ENCODE peak calls at places on chromosomes 4 and X, in seven cellular contexts. One of them, this sample, is unnamed.

GRCh38 chr4:144575181-144575580 is 70.8 kb upstream of the HHIP start:
- DNase-seq in NCI-H1105 treated with DMSO at 0.1 percent for 48 hours: peak; percentile 5
- DNase-seq in HS-5: no peak
- DNase-seq in CD8-positive, alpha-beta memory T cell: no peak
- DNase-seq in posterior vena cava: no peak
- DNase-seq in fibroblast of lung: no peak
- DNase-seq in CD14-positive monocyte: no peak
- DNase-seq in this sample: no peak

GRCh38 chr4:1759818-1760223 is 33.3 kb upstream of the FGFR3 start:
- DNase-seq in NCI-H1105 treated with DMSO at 0.1 percent for 48 hours: no peak
- DNase-seq in posterior vena cava: no peak
- DNase-seq in fibroblast of lung: no peak
- DNase-seq in CD14-positive monocyte: no peak
- DNase-seq in HS-5: no peak
- DNase-seq in CD8-positive, alpha-beta memory T cell: no peak
- DNase-seq in this sample: no peak

GRCh38 chr4:28287837-28288236 is 1427.2 kb downstream of the STIM2 start:
- DNase-seq in fibroblast of lung: peak; percentile 83
- DNase-seq in posterior vena cava: peak; percentile 78
- DNase-seq in NCI-H1105 treated with DMSO at 0.1 percent for 48 hours: no peak
- DNase-seq in CD8-positive, alpha-beta memory T cell: no peak
- DNase-seq in CD14-positive monocyte: no peak
- DNase-seq in HS-5: peak; percentile 98
- DNase-seq in this sample: peak; percentile 97

GRCh38 chr4:8303485-8304281 is 34.1 kb downstream of the HTRA3 start:
- DNase-seq in posterior vena cava: peak; percentile 62
- DNase-seq in HS-5: peak; percentile 73
- DNase-seq in CD14-positive monocyte: peak; percentile 53
- DNase-seq in fibroblast of lung: peak; percentile 90
- DNase-seq in CD8-positive, alpha-beta memory T cell: no peak
- DNase-seq in NCI-H1105 treated with DMSO at 0.1 percent for 48 hours: no peak
- DNase-seq in this sample: peak; percentile 39

GRCh38 chrX:132651411-132652086 is 162.7 kb upstream of the MBNL3 start:
- DNase-seq in HS-5: no peak
- DNase-seq in fibroblast of lung: peak; percentile 44
- DNase-seq in CD14-positive monocyte: no peak
- DNase-seq in posterior vena cava: no peak
- DNase-seq in CD8-positive, alpha-beta memory T cell: no peak
- DNase-seq in NCI-H1105 treated with DMSO at 0.1 percent for 48 hours: no peak
- DNase-seq in this sample: no peak

GRCh38 chr4:15004701-15005301 is 2.5 kb downstream of the CPEB2 start:
- DNase-seq in CD14-positive monocyte: peak; percentile 58
- DNase-seq in NCI-H1105 treated with DMSO at 0.1 percent for 48 hours: peak; percentile 17
- DNase-seq in CD8-positive, alpha-beta memory T cell: peak; percentile 49
- DNase-seq in posterior vena cava: peak; percentile 94
- DNase-seq in fibroblast of lung: peak; percentile 76
- DNase-seq in HS-5: no peak
- DNase-seq in this sample: peak; percentile 48

GRCh38 chrX:38347136-38347535 is 5.3 kb upstream of the OTC start:
- DNase-seq in HS-5: peak; percentile 46
- DNase-seq in CD14-positive monocyte: peak; percentile 65
- DNase-seq in posterior vena cava: no peak
- DNase-seq in NCI-H1105 treated with DMSO at 0.1 percent for 48 hours: no peak
- DNase-seq in CD8-positive, alpha-beta memory T cell: no peak
- DNase-seq in fibroblast of lung: peak; percentile 36
- DNase-seq in this sample: no peak

GRCh38 chr4:13907255-13907751 is 279.8 kb upstream of the BOD1L1 start:
- DNase-seq in CD8-positive, alpha-beta memory T cell: no peak
- DNase-seq in posterior vena cava: no peak
- DNase-seq in CD14-positive monocyte: no peak
- DNase-seq in NCI-H1105 treated with DMSO at 0.1 percent for 48 hours: no peak
- DNase-seq in HS-5: peak; percentile 92
- DNase-seq in fibroblast of lung: peak; percentile 97
- DNase-seq in this sample: peak; percentile 87

GRCh38 chr4:185644408-185644807 is 109.1 kb upstream of the PDLIM3 start:
- DNase-seq in CD14-positive monocyte: no peak
- DNase-seq in posterior vena cava: no peak
- DNase-seq in CD8-positive, alpha-beta memory T cell: no peak
- DNase-seq in HS-5: no peak
- DNase-seq in NCI-H1105 treated with DMSO at 0.1 percent for 48 hours: no peak
- DNase-seq in fibroblast of lung: no peak
- DNase-seq in this sample: no peak

GRCh38 chr4:107492566-107492965 is 227.5 kb downstream of the PAPSS1 start:
- DNase-seq in fibroblast of lung: no peak
- DNase-seq in HS-5: no peak
- DNase-seq in posterior vena cava: no peak
- DNase-seq in CD14-positive monocyte: no peak
- DNase-seq in NCI-H1105 treated with DMSO at 0.1 percent for 48 hours: no peak
- DNase-seq in CD8-positive, alpha-beta memory T cell: no peak
- DNase-seq in this sample: no peak

GRCh38 chr4:83083925-83084475 is 30.5 kb downstream of the PLAC8 start:
- DNase-seq in CD14-positive monocyte: no peak
- DNase-seq in CD8-positive, alpha-beta memory T cell: peak; percentile 82
- DNase-seq in NCI-H1105 treated with DMSO at 0.1 percent for 48 hours: no peak
- DNase-seq in posterior vena cava: no peak
- DNase-seq in HS-5: no peak
- DNase-seq in fibroblast of lung: no peak
- DNase-seq in this sample: no peak

GRCh38 chr4:102500371-102501175 is 586 bp upstream of the NFKB1 start:
- DNase-seq in fibroblast of lung: peak; percentile 58
- DNase-seq in CD8-positive, alpha-beta memory T cell: peak; percentile 66
- DNase-seq in posterior vena cava: peak; percentile 88
- DNase-seq in CD14-positive monocyte: no peak
- DNase-seq in NCI-H1105 treated with DMSO at 0.1 percent for 48 hours: peak; percentile 33
- DNase-seq in HS-5: peak; percentile 31
- DNase-seq in this sample: no peak

GRCh38 chrX:40864972-40865371 is 129.6 kb upstream of the MED14 start:
- DNase-seq in fibroblast of lung: peak; percentile 40
- DNase-seq in posterior vena cava: no peak
- DNase-seq in NCI-H1105 treated with DMSO at 0.1 percent for 48 hours: no peak
- DNase-seq in HS-5: no peak
- DNase-seq in CD14-positive monocyte: no peak
- DNase-seq in CD8-positive, alpha-beta memory T cell: no peak
- DNase-seq in this sample: peak; percentile 31

GRCh38 chr4:174882317-174882992 is 35.7 kb upstream of the ADAM29 start:
- DNase-seq in CD14-positive monocyte: no peak
- DNase-seq in fibroblast of lung: no peak
- DNase-seq in HS-5: no peak
- DNase-seq in CD8-positive, alpha-beta memory T cell: no peak
- DNase-seq in NCI-H1105 treated with DMSO at 0.1 percent for 48 hours: no peak
- DNase-seq in posterior vena cava: no peak
- DNase-seq in this sample: no peak

GRCh38 chr4:188955066-188955465 is 815.8 kb downstream of the TRIML1 start:
- DNase-seq in HS-5: no peak
- DNase-seq in CD14-positive monocyte: no peak
- DNase-seq in NCI-H1105 treated with DMSO at 0.1 percent for 48 hours: no peak
- DNase-seq in fibroblast of lung: no peak
- DNase-seq in posterior vena cava: no peak
- DNase-seq in CD8-positive, alpha-beta memory T cell: no peak
- DNase-seq in this sample: no peak

GRCh38 chrX:138745215-138745614 is 33.7 kb upstream of the FGF13 start:
- DNase-seq in CD14-positive monocyte: no peak
- DNase-seq in posterior vena cava: no peak
- DNase-seq in CD8-positive, alpha-beta memory T cell: no peak
- DNase-seq in fibroblast of lung: peak; percentile 64
- DNase-seq in NCI-H1105 treated with DMSO at 0.1 percent for 48 hours: peak; percentile 3
- DNase-seq in HS-5: peak; percentile 14
- DNase-seq in this sample: no peak

GRCh38 chr4:19739101-19739651 is 512.5 kb upstream of the SLIT2 start:
- DNase-seq in HS-5: peak; percentile 64
- DNase-seq in NCI-H1105 treated with DMSO at 0.1 percent for 48 hours: no peak
- DNase-seq in CD8-positive, alpha-beta memory T cell: no peak
- DNase-seq in fibroblast of lung: peak; percentile 92
- DNase-seq in CD14-positive monocyte: no peak
- DNase-seq in posterior vena cava: no peak
- DNase-seq in this sample: peak; percentile 72

GRCh38 chr4:80732010-80732409 is 298.5 kb upstream of the BMP3 start:
- DNase-seq in CD8-positive, alpha-beta memory T cell: no peak
- DNase-seq in fibroblast of lung: peak; percentile 2
- DNase-seq in NCI-H1105 treated with DMSO at 0.1 percent for 48 hours: no peak
- DNase-seq in HS-5: peak; percentile 31
- DNase-seq in posterior vena cava: no peak
- DNase-seq in CD14-positive monocyte: no peak
- DNase-seq in this sample: peak; percentile 45

GRCh38 chr4:122988696-122989095 is 66.3 kb upstream of the NUDT6 start:
- DNase-seq in posterior vena cava: no peak
- DNase-seq in CD8-positive, alpha-beta memory T cell: no peak
- DNase-seq in NCI-H1105 treated with DMSO at 0.1 percent for 48 hours: no peak
- DNase-seq in HS-5: no peak
- DNase-seq in fibroblast of lung: no peak
- DNase-seq in CD14-positive monocyte: no peak
- DNase-seq in this sample: no peak

GRCh38 chr4:3285558-3286334 is 7.1 kb upstream of the RGS12 start:
- DNase-seq in posterior vena cava: peak; percentile 84
- DNase-seq in NCI-H1105 treated with DMSO at 0.1 percent for 48 hours: no peak
- DNase-seq in CD14-positive monocyte: peak; percentile 88
- DNase-seq in CD8-positive, alpha-beta memory T cell: no peak
- DNase-seq in fibroblast of lung: peak; percentile 54
- DNase-seq in HS-5: no peak
- DNase-seq in this sample: no peak

GRCh38 chr4:185256444-185256843 is 47.0 kb downstream of the SNX25 start:
- DNase-seq in CD8-positive, alpha-beta memory T cell: no peak
- DNase-seq in CD14-positive monocyte: no peak
- DNase-seq in fibroblast of lung: no peak
- DNase-seq in HS-5: no peak
- DNase-seq in posterior vena cava: no peak
- DNase-seq in NCI-H1105 treated with DMSO at 0.1 percent for 48 hours: no peak
- DNase-seq in this sample: no peak

GRCh38 chr4:78704981-78705757 is 71.0 kb upstream of the BMP2K start:
- DNase-seq in HS-5: peak; percentile 40
- DNase-seq in CD14-positive monocyte: no peak
- DNase-seq in posterior vena cava: no peak
- DNase-seq in NCI-H1105 treated with DMSO at 0.1 percent for 48 hours: no peak
- DNase-seq in fibroblast of lung: peak; percentile 78
- DNase-seq in CD8-positive, alpha-beta memory T cell: no peak
- DNase-seq in this sample: no peak

GRCh38 chr4:12265554-12265953 is 836.9 kb upstream of the HS3ST1 start:
- DNase-seq in posterior vena cava: no peak
- DNase-seq in fibroblast of lung: no peak
- DNase-seq in CD8-positive, alpha-beta memory T cell: no peak
- DNase-seq in HS-5: no peak
- DNase-seq in NCI-H1105 treated with DMSO at 0.1 percent for 48 hours: no peak
- DNase-seq in CD14-positive monocyte: no peak
- DNase-seq in this sample: no peak

GRCh38 chr4:24394041-24394440 is 190.3 kb downstream of the DHX15 start:
- DNase-seq in HS-5: peak; percentile 72
- DNase-seq in CD8-positive, alpha-beta memory T cell: no peak
- DNase-seq in NCI-H1105 treated with DMSO at 0.1 percent for 48 hours: no peak
- DNase-seq in CD14-positive monocyte: no peak
- DNase-seq in fibroblast of lung: peak; percentile 40
- DNase-seq in posterior vena cava: no peak
- DNase-seq in this sample: no peak

GRCh38 chrX:80266287-80266686 is 154.0 kb upstream of the TENT5D start:
- DNase-seq in fibroblast of lung: no peak
- DNase-seq in posterior vena cava: no peak
- DNase-seq in NCI-H1105 treated with DMSO at 0.1 percent for 48 hours: no peak
- DNase-seq in HS-5: no peak
- DNase-seq in CD14-positive monocyte: no peak
- DNase-seq in CD8-positive, alpha-beta memory T cell: no peak
- DNase-seq in this sample: no peak

GRCh38 chrX:140439455-140439854 is 65.4 kb downstream of the SOX3 start:
- DNase-seq in HS-5: no peak
- DNase-seq in NCI-H1105 treated with DMSO at 0.1 percent for 48 hours: peak; percentile 1
- DNase-seq in CD8-positive, alpha-beta memory T cell: no peak
- DNase-seq in fibroblast of lung: no peak
- DNase-seq in posterior vena cava: no peak
- DNase-seq in CD14-positive monocyte: no peak
- DNase-seq in this sample: no peak

GRCh38 chrX:54076903-54077302 is 32.6 kb upstream of the PHF8 start:
- DNase-seq in posterior vena cava: no peak
- DNase-seq in NCI-H1105 treated with DMSO at 0.1 percent for 48 hours: no peak
- DNase-seq in CD14-positive monocyte: no peak
- DNase-seq in CD8-positive, alpha-beta memory T cell: no peak
- DNase-seq in fibroblast of lung: peak; percentile 18
- DNase-seq in HS-5: peak; percentile 19
- DNase-seq in this sample: no peak

GRCh38 chr4:106898621-106899230 is 137.4 kb downstream of the DKK2 start:
- DNase-seq in NCI-H1105 treated with DMSO at 0.1 percent for 48 hours: peak; percentile 28
- DNase-seq in HS-5: peak; percentile 29
- DNase-seq in CD8-positive, alpha-beta memory T cell: no peak
- DNase-seq in fibroblast of lung: peak; percentile 67
- DNase-seq in CD14-positive monocyte: no peak
- DNase-seq in posterior vena cava: no peak
- DNase-seq in this sample: peak; percentile 54

GRCh38 chr4:147830987-147831386 is 99.1 kb downstream of the ARHGAP10 start:
- DNase-seq in HS-5: peak; percentile 61
- DNase-seq in fibroblast of lung: peak; percentile 63
- DNase-seq in CD14-positive monocyte: no peak
- DNase-seq in posterior vena cava: no peak
- DNase-seq in NCI-H1105 treated with DMSO at 0.1 percent for 48 hours: no peak
- DNase-seq in CD8-positive, alpha-beta memory T cell: no peak
- DNase-seq in this sample: peak; percentile 53

GRCh38 chr4:88999392-88999791 is 57.6 kb downstream of the FAM13A start:
- DNase-seq in CD14-positive monocyte: no peak
- DNase-seq in NCI-H1105 treated with DMSO at 0.1 percent for 48 hours: peak; percentile 86
- DNase-seq in fibroblast of lung: no peak
- DNase-seq in posterior vena cava: no peak
- DNase-seq in CD8-positive, alpha-beta memory T cell: no peak
- DNase-seq in HS-5: no peak
- DNase-seq in this sample: no peak

GRCh38 chr4:140069068-140069467 is 84.9 kb downstream of the MAML3 start:
- DNase-seq in posterior vena cava: peak; percentile 85
- DNase-seq in CD14-positive monocyte: peak; percentile 53
- DNase-seq in CD8-positive, alpha-beta memory T cell: no peak
- DNase-seq in HS-5: no peak
- DNase-seq in fibroblast of lung: peak; percentile 68
- DNase-seq in NCI-H1105 treated with DMSO at 0.1 percent for 48 hours: no peak
- DNase-seq in this sample: no peak